ENCODE peak calls at places on chromosomes 4 and X, in four cellular contexts. W is fibroblast of the aortic adventitia, D is GM10248, E is GM20000. P is an unnamed sample.

GRCh38 chr4:186715077-186715476 is 8.6 kb downstream of the FAT1 start:
- DNase-seq in W (no peak), D (no peak), E (no peak), P (no peak)

GRCh38 chrX:16305187-16305586 is 137.9 kb downstream of the MAGEB17 start:
- DNase-seq in W (no peak), D (no peak), E (no peak), P (no peak)

GRCh38 chr4:82900016-82900334 is 560 bp upstream of the THAP9 start:
- DNase-seq in W (no peak), D (no peak), E (peak; percentile 16), P (no peak)

GRCh38 chr4:53208749-53209148 is 157.1 kb downstream of the SCFD2 start:
- DNase-seq in W (no peak), D (no peak), E (no peak), P (no peak)

GRCh38 chrX:21749924-21750323 is 8.0 kb downstream of the SMPX start:
- DNase-seq in W (no peak), D (no peak), E (no peak), P (no peak)

GRCh38 chrX:50913520-50913919 is 3.0 kb downstream of the BMP15 start:
- DNase-seq in W (no peak), D (no peak), E (no peak), P (no peak)

GRCh38 chrX:138519296-138519695 is 192.2 kb downstream of the FGF13 start:
- DNase-seq in W (no peak), D (no peak), E (no peak), P (no peak)

GRCh38 chr4:109389367-109390118 is 44.1 kb upstream of the SEC24B start:
- DNase-seq in W (no peak), D (no peak), E (no peak), P (no peak)

GRCh38 chr4:77156912-77157858 is at the start of gene CCNG2:
- DNase-seq in W (peak; percentile 32), D (peak; percentile 77), E (peak; percentile 82), P (peak; percentile 87)

GRCh38 chr4:80185787-80186548 is 11.3 kb upstream of the PRDM8 start:
- DNase-seq in W (no peak), D (no peak), E (peak; percentile 12), P (no peak)

GRCh38 chrX:72304877-72305276 is 837 bp downstream of the CITED1 start:
- DNase-seq in W (no peak), D (no peak), E (no peak), P (no peak)

GRCh38 chr4:76622126-76622525 is 187.1 kb downstream of the SHROOM3 start:
- DNase-seq in W (peak; percentile 46), D (no peak), E (no peak), P (no peak)

GRCh38 chrX:39969099-39969825 is 128.5 kb downstream of the BCOR start:
- DNase-seq in W (no peak), D (no peak), E (no peak), P (no peak)

DNA sequence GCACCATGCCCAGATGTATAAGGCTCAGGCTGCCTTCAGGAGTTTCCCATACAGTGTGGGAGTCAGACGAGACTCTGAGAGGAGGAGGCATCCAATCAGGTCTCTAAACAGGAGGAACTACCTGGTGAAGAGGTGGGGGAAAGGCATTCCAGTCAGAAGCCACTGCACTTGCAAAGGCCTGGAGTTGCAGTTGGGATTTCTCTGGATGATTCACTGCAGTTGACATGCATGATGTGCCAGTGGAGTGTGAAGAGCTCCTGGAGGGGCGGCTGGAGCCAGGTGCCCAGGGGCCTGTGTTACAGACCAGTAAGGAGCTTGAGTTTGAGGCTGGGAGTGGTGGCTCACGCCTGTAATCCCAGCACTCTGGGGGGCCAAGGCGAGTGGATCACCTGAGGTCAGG is 339.1 kb downstream of the ARHGAP10 start:
- DNase-seq in W (no peak), D (no peak), E (no peak), P (no peak)
- TF ChIP-seq CTCF in W (no peak), D (no peak), E (no peak), P (no peak)

GRCh38 chrX:131633285-131633917 is 89.5 kb downstream of the OR13H1 start:
- DNase-seq in W (peak; percentile 65), D (peak; percentile 24), E (peak; percentile 20), P (peak; percentile 55)
- TF ChIP-seq CTCF in W (peak; percentile 91), D (peak; percentile 67), E (peak; percentile 57), P (peak; percentile 91)

GRCh38 chr4:54998991-54999390 is 126.4 kb downstream of the KDR start:
- DNase-seq in W (peak; percentile 91), D (no peak), E (no peak), P (no peak)
- TF ChIP-seq CTCF in W (peak; percentile 69), D (no peak), E (no peak), P (peak; percentile 20)

GRCh38 chr4:84971319-84971932 is 4.9 kb upstream of the WDFY3 start:
- DNase-seq in W (peak; percentile 82), D (peak; percentile 29), E (peak; percentile 45), P (no peak)
- TF ChIP-seq CTCF in W (peak; percentile 39), D (peak; percentile 34), E (peak; percentile 17), P (peak; percentile 62)

GRCh38 chr4:123840232-123840631 is 443.6 kb downstream of the SPRY1 start:
- DNase-seq in W (no peak), D (no peak), E (no peak), P (no peak)

GRCh38 chr4:123844374-123844773 is 447.8 kb downstream of the SPRY1 start:
- DNase-seq in W (no peak), D (no peak), E (no peak), P (no peak)

GRCh38 chr4:123846627-123847026 is 450.0 kb downstream of the SPRY1 start:
- DNase-seq in W (no peak), D (no peak), E (no peak), P (no peak)

GRCh38 chr4:123841431-123842121 is 445.0 kb downstream of the SPRY1 start:
- DNase-seq in W (no peak), D (no peak), E (no peak), P (no peak)

GRCh38 chr4:123843137-123843536 is 446.5 kb downstream of the SPRY1 start:
- DNase-seq in W (peak; percentile 65), D (no peak), E (no peak), P (no peak)
- TF ChIP-seq CTCF in W (no peak), D (no peak), E (no peak), P (no peak)

GRCh38 chrX:150955590-150955989 is 27.5 kb upstream of the HMGB3 start:
- DNase-seq in W (no peak), D (no peak), E (no peak), P (no peak)

GRCh38 chrX:150959557-150959956 is 23.6 kb upstream of the HMGB3 start:
- DNase-seq in W (no peak), D (no peak), E (no peak), P (no peak)

GRCh38 chrX:150958177-150958576 is 25.0 kb upstream of the HMGB3 start:
- DNase-seq in W (no peak), D (no peak), E (no peak), P (no peak)

GRCh38 chrX:150954951-150955350 is 28.2 kb upstream of the HMGB3 start:
- DNase-seq in W (no peak), D (no peak), E (no peak), P (no peak)
- TF ChIP-seq CTCF in W (no peak), D (no peak), E (no peak), P (no peak)

GRCh38 chrX:136954930-136955329 is 74.4 kb upstream of the RBMX start:
- DNase-seq in W (peak; percentile 64), D (no peak), E (no peak), P (no peak)
- TF ChIP-seq CTCF in W (peak; percentile 54), D (peak; percentile 25), E (no peak), P (peak; percentile 52)

DNA sequence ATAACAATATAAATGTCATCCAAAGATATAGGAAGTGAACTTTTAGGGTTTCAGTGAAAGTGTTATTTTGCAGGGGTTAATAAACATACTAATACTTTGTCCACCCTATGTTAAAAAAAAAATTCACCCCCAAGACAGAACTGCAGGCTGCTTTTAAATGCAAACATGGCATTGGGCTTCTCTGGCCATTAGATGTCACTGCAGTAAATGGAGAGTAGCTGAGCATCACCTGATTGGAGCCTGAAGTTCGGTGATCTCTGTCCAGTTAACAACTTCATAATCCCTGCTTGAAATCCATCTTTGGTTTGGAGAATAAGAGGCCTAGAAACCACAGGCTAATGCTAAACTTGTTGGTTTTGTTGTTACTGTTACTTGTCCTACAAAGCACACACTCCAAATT is 18.7 kb downstream of the SLC25A43 start:
- DNase-seq in W (no peak), D (no peak), E (no peak), P (no peak)
- TF ChIP-seq CTCF in W (no peak), D (peak; percentile 3), E (no peak), P (no peak)

P was measured in progenitor cell of endocrine pancreas.